ENCODE peak calls at places on chromosomes 7 and 10, in six cellular contexts. A is ACHN, C is Caki2, W is adipocyte, P is MV-4-11, L is cardiac fibroblast. T is an unnamed sample.

GRCh38 chr7:68414631-68415425 is 1183.4 kb upstream of the AUTS2 start:
- DNase-seq in A (no peak), C (peak; percentile 43), W (no peak), P (no peak), L (no peak), T (no peak)

GRCh38 chr7:67875558-67875957 is 878.9 kb downstream of the TYW1 start:
- DNase-seq in A (no peak), C (no peak), W (no peak), P (no peak), L (no peak), T (no peak)

GRCh38 chr7:151251926-151252835 is 3.7 kb upstream of the SMARCD3 start:
- DNase-seq in A (peak; percentile 87), C (peak; percentile 63), W (peak; percentile 90), P (no peak), L (peak; percentile 69), T (peak; percentile 78)

GRCh38 chr10:99551158-99551557 is 18.4 kb downstream of the NKX2-3 start:
- DNase-seq in A (no peak), C (no peak), W (no peak), P (peak; percentile 28), L (peak; percentile 67), T (peak; percentile 78)

GRCh38 chr10:59793924-59794323 is 40.7 kb upstream of the MRLN start:
- DNase-seq in A (no peak), C (peak; percentile 63), W (no peak), P (no peak), L (peak; percentile 52), T (peak; percentile 48)

GRCh38 chr7:143248781-143249354 is 14.4 kb upstream of the GSTK1 start:
- DNase-seq in A (no peak), C (no peak), W (no peak), P (no peak), L (peak; percentile 40), T (peak; percentile 62)

GRCh38 chr7:46109447-46109846 is 188.4 kb upstream of the IGFBP3 start:
- DNase-seq in A (no peak), C (no peak), W (no peak), P (no peak), L (peak; percentile 9), T (no peak)

GRCh38 chr10:79148452-79149344 is 79.9 kb downstream of the ZMIZ1 start:
- DNase-seq in A (no peak), C (no peak), W (no peak), P (no peak), L (peak; percentile 70), T (peak; percentile 55)

GRCh38 chr7:155845226-155845625 is 33.0 kb upstream of the SHH start:
- DNase-seq in A (no peak), C (no peak), W (no peak), P (no peak), L (no peak), T (no peak)

GRCh38 chr7:496528-497295 is 22.9 kb downstream of the PDGFA start:
- DNase-seq in A (no peak), C (no peak), W (no peak), P (no peak), L (no peak), T (no peak)

GRCh38 chr10:46220872-46221538 is 65.8 kb upstream of the ANTXRL start:
- DNase-seq in A (no peak), C (no peak), W (no peak), P (no peak), L (no peak), T (no peak)